ENCODE peak calls at places on chromosomes 2 and 18, in seven cellular contexts. V is OCI-LY7, Y is AG04450, R is lower lobe of right lung, L is left ventricle myocardium inferior, F is tibial nerve, Z is neural progenitor cell. H is an unnamed sample.

GRCh38 chr2:8684421-8684884 is 2.6 kb downstream of the ID2 start:
- DNase-seq in V (peak), Y (no peak), R (no peak), L (no peak), F (no peak), Z (peak), H (peak)

GRCh38 chr18:40866013-40866644 is 1088.9 kb upstream of the PIK3C3 start:
- DNase-seq in V (no peak), Y (no peak), R (no peak), L (no peak), F (no peak), Z (no peak), H (no peak)

GRCh38 chr2:239267411-239267941 is 133.3 kb downstream of the HDAC4 start:
- DNase-seq in V (peak), Y (no peak), R (peak), L (no peak), F (no peak), Z (peak), H (peak)

GRCh38 chr18:71249791-71250190 is 960.9 kb downstream of the SOCS6 start:
- DNase-seq in V (no peak), Y (no peak), R (no peak), L (no peak), F (no peak), Z (no peak), H (no peak)

GRCh38 chr2:176134978-176135575 is 5.6 kb downstream of the HOXD8 start:
- DNase-seq in V (no peak), Y (no peak), R (no peak), L (no peak), F (no peak), Z (no peak), H (no peak)

GRCh38 chr2:241014764-241015163 is 16.3 kb downstream of the SNED1 start:
- DNase-seq in V (no peak), Y (no peak), R (no peak), L (no peak), F (peak), Z (no peak), H (no peak)

GRCh38 chr2:42957109-42958035 is 165.0 kb upstream of the HAAO start:
- DNase-seq in V (no peak), Y (no peak), R (no peak), L (no peak), F (no peak), Z (no peak), H (no peak)

GRCh38 chr2:6492573-6492972 is 373.1 kb downstream of the CMPK2 start:
- DNase-seq in V (no peak), Y (no peak), R (no peak), L (no peak), F (no peak), Z (no peak), H (no peak)

GRCh38 chr2:160022162-160022561 is 40.3 kb downstream of the PLA2R1 start:
- DNase-seq in V (peak), Y (no peak), R (no peak), L (no peak), F (no peak), Z (no peak), H (no peak)

GRCh38 chr2:127624321-127625145 is 21.4 kb upstream of the GPR17 start:
- DNase-seq in V (no peak), Y (no peak), R (peak), L (no peak), F (no peak), Z (no peak), H (peak)

GRCh38 chr18:7646174-7646886 is 79.2 kb downstream of the PTPRM start:
- DNase-seq in V (no peak), Y (no peak), R (no peak), L (no peak), F (no peak), Z (no peak), H (no peak)

GRCh38 chr2:162092008-162092390 is 18.0 kb upstream of the DPP4 start:
- DNase-seq in V (no peak), Y (no peak), R (no peak), L (no peak), F (no peak), Z (no peak), H (no peak)

GRCh38 chr2:158949300-158949699 is 19.1 kb upstream of the TANC1 start:
- DNase-seq in V (no peak), Y (no peak), R (no peak), L (no peak), F (no peak), Z (no peak), H (no peak)

GRCh38 chr18:6022089-6022444 is 126.7 kb upstream of the TMEM200C start:
- DNase-seq in V (no peak), Y (no peak), R (no peak), L (no peak), F (no peak), Z (no peak), H (no peak)

GRCh38 chr2:38959938-38960608 is 70.4 kb downstream of the ARHGEF33 start:
- DNase-seq in V (no peak), Y (peak), R (peak), L (peak), F (peak), Z (peak), H (peak)

GRCh38 chr2:194815475-194815874 is 841.6 kb upstream of the SLC39A10 start:
- DNase-seq in V (no peak), Y (no peak), R (no peak), L (no peak), F (no peak), Z (no peak), H (no peak)

DNA sequence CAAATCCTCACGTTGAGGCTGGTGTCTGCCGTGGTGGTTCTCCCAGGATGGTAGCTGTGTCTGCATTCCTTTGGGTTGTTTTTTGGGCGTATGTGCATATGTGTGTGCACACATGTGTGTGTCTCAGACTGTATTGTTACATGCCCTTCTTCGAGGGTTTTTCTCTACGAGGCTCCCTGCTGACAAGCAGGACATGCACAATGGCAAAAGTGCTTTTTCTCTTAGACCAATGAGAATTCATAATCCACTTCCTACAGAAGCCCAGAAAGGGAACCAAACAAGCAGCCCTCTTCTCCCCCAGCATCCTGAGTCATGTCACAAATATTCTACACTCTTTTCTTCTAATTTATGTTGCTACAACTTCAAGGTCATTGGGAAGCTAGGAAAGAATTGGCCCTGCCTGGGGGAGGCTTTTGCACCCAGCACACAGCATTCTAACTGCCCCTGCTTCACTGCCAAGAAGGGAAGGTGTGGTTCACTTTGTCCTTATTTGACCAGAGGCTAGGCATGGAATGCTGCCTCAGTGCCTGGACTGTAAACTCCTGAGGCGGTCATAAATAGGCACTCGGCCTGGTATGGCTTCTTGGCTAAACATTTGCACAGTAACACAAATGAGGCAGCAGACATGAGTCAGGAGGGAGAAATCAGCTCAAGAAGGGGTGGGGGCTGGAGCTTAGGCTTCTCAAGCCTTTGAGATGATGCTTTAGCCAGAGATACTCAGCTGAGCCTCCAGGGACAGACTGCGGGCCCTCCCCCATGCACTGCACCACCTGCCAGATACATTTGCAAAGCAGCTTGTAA is 92.6 kb upstream of the KLF7 start:
- DNase-seq in V (no peak), Y (peak), R (peak), L (peak), F (no peak), Z (no peak), H (peak)
- H3K27ac ChIP-seq in V (no peak), Y (peak), R (peak), L (peak), F (peak), Z (peak), H (peak)

DNA sequence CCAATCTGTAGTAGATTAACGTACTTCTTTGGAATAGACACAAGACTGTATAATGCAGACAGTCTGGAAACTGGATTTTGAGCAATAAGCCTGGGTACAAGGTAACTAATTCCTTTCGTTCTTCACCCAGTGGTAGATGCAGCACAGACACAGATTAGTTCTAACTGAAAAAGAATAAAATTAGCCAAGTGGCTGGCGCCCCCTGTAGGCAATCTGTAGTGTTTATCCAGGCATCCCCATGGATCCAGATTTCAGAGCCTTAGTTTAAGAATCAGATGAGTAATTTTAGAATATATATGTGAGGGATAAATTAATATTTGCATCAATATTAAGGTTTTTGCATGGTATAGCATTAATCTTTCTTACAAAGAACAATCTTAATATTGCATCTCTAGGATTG is 563.9 kb downstream of the DCC start:
- DNase-seq in V (peak), Y (no peak), R (peak), L (peak), F (no peak), Z (peak), H (no peak)
- TF ChIP-seq CTCF in V (peak), Y (peak), R (peak), L (peak), F (peak), Z (peak), H (no peak)

GRCh38 chr2:174780191-174780590 is 15.9 kb upstream of the CHRNA1 start:
- DNase-seq in V (no peak), Y (no peak), R (no peak), L (no peak), F (no peak), Z (no peak), H (no peak)

GRCh38 chr2:174776686-174777085 is 12.4 kb upstream of the CHRNA1 start:
- DNase-seq in V (no peak), Y (no peak), R (no peak), L (no peak), F (no peak), Z (no peak), H (no peak)

GRCh38 chr2:174779361-174779928 is 15.2 kb upstream of the CHRNA1 start:
- DNase-seq in V (no peak), Y (no peak), R (no peak), L (no peak), F (no peak), Z (no peak), H (no peak)

GRCh38 chr2:174777334-174777733 is 13.1 kb upstream of the CHRNA1 start:
- DNase-seq in V (no peak), Y (no peak), R (no peak), L (no peak), F (no peak), Z (no peak), H (no peak)

DNA sequence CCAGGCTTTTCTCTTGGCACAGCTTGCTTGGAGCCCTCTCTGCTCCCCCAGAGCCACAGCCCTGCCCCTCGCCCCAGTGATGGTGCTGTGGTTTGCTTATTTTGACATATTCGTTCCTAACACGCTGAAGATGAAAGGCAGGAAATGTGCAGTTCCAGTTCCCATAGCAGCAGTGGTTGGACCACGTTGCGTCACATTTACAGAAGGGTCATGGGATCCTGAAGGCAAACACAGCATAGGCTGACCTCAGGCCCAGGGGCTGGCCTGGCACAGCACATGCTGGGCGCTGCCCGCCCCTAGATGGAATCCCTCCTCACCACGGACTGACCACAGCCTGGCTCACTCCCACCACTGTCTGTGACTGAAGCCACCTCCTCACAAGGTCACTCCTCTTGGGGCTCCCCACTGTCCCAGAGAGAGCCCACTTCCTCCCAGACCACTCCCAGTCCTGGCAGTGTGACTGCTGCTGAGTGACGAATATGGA is 14.2 kb upstream of the CHRNA1 start:
- DNase-seq in V (no peak), Y (peak), R (peak), L (peak), F (peak), Z (no peak), H (peak)
- H3K27ac ChIP-seq in V (no peak), Y (peak), R (peak), L (peak), F (peak), Z (no peak), H (no peak)

GRCh38 chr2:26000561-26001211 is 18.4 kb upstream of the KIF3C start:
- DNase-seq in V (no peak), Y (no peak), R (peak), L (no peak), F (no peak), Z (no peak), H (peak)
- TF ChIP-seq CTCF in V (no peak), Y (no peak), R (no peak), L (no peak), F (no peak), Z (no peak), H (no peak)

GRCh38 chr18:63186520-63186919 is 133.0 kb downstream of the BCL2 start:
- DNase-seq in V (no peak), Y (no peak), R (no peak), L (no peak), F (no peak), Z (no peak), H (no peak)

GRCh38 chr18:63188063-63188462 is 131.5 kb downstream of the BCL2 start:
- DNase-seq in V (no peak), Y (no peak), R (no peak), L (no peak), F (no peak), Z (no peak), H (no peak)

GRCh38 chr18:63185979-63186378 is 133.6 kb downstream of the BCL2 start:
- DNase-seq in V (no peak), Y (no peak), R (no peak), L (no peak), F (no peak), Z (no peak), H (no peak)

GRCh38 chr18:63189041-63189440 is 130.5 kb downstream of the BCL2 start:
- DNase-seq in V (no peak), Y (no peak), R (no peak), L (no peak), F (no peak), Z (no peak), H (no peak)

DNA sequence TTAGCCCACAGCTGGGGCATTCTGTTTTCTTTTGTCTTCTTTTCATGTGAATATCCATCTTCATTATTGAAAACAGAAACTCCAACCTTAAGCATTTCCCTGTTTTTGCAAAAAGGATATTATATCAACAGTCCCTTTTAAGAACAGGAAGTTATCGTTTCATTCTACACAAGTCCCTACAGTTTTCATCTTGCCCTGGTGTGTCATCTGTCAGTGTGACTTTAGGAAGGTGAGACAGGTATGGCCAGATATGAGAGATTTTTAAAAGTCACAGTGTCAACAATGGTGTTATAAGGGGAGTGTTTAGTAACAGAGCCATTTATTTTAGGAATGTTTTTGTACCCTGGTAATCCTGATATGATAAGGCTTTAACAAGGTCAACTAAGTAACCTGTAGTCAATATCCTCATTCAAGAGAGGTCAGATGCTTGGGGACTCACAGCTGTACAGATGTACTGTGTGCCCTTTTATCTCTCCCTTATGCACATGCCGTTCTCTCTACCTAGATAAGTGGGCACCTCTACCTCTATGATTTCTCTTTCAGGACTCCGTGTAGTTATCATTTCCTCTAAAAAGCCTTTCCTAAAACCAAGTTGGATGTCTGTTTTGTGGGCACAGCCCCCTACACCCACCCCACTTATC is 132.5 kb downstream of the BCL2 start:
- DNase-seq in V (no peak), Y (no peak), R (no peak), L (no peak), F (no peak), Z (no peak), H (no peak)
- H3K27ac ChIP-seq in V (no peak), Y (no peak), R (no peak), L (peak), F (no peak), Z (no peak), H (peak)

DNA sequence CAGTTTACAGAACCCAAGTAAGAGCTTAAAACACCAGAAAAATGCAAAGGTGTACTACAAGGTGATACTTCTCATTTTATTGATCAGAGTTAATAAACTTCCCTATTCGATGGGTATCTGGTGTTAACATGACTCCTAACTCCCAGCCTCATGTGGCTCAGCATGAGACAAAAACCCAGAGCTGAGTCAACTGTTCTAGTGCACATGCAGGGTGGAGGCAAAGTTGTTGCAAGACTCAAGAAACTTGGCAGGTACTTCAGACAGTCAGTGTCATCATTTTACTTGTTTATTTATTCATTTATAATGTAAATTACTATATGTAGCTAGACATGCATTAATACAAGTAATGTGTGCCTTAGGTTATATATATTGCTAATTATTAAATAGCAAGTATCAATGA is 216.6 kb upstream of the DSEL start:
- DNase-seq in V (no peak), Y (no peak), R (no peak), L (no peak), F (no peak), Z (no peak), H (no peak)
- TF ChIP-seq CTCF in V (no peak), Y (no peak), R (no peak), L (no peak), F (no peak), Z (no peak), H (no peak)

GRCh38 chr2:145729481-145729880 is 1209.6 kb upstream of the ZEB2 start:
- DNase-seq in V (no peak), Y (no peak), R (no peak), L (no peak), F (no peak), Z (no peak), H (no peak)
- H3K27ac ChIP-seq in V (no peak), Y (no peak), R (no peak), L (no peak), F (no peak), Z (no peak), H (no peak)

GRCh38 chr2:79512442-79513401 is at the start of gene CTNNA2:
- DNase-seq in V (no peak), Y (no peak), R (peak), L (no peak), F (no peak), Z (peak), H (no peak)

DNA sequence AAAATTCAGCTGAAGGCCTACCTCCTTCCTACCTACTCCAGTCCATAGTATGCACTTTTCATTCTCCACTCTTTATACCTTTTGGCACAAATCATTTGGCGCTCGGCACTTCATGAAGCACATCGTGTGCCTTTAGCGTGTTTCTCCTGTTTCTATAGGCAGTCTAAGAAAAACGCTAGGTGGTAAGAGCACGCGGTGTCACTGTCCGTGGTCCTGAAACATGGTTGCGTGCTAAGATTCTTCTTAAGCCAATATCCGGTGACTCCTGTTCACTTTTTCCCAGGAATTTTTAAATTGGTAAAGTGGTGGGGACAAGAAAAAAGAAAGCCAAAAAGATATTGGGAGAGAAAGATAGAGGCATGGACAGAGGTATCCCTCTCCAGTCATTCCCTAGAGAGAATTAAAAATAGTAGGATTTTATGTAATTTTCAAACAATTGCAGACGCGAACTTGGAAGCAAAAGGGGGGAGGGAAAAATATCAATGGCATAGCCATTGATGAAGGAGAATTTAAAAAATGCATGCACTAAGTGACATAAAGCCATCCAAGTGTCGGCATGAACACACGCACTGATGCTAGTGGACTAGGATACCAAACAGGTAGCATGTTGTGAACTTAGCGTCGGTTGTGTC is 1.4 kb upstream of the CTNNA2 start:
- DNase-seq in V (peak), Y (no peak), R (peak), L (no peak), F (no peak), Z (peak), H (no peak)
- TF ChIP-seq CTCF in V (no peak), Y (no peak), R (no peak), L (no peak), F (no peak), Z (no peak), H (no peak)

GRCh38 chr2:98726735-98727368 is 4.1 kb downstream of the MGAT4A start:
- DNase-seq in V (no peak), Y (no peak), R (no peak), L (no peak), F (no peak), Z (no peak), H (no peak)

GRCh38 chr2:98727758-98728718 is 2.9 kb downstream of the MGAT4A start:
- DNase-seq in V (no peak), Y (no peak), R (no peak), L (no peak), F (no peak), Z (no peak), H (no peak)

GRCh38 chr2:98727369-98727749 is 3.6 kb downstream of the MGAT4A start:
- DNase-seq in V (no peak), Y (no peak), R (no peak), L (peak), F (no peak), Z (no peak), H (no peak)

GRCh38 chr2:98729652-98730051 is 1.3 kb downstream of the MGAT4A start:
- DNase-seq in V (no peak), Y (no peak), R (no peak), L (no peak), F (no peak), Z (no peak), H (no peak)

GRCh38 chr2:98726172-98726725 is 4.7 kb downstream of the MGAT4A start:
- DNase-seq in V (no peak), Y (no peak), R (no peak), L (no peak), F (no peak), Z (no peak), H (no peak)
- H3K27ac ChIP-seq in V (no peak), Y (no peak), R (peak), L (peak), F (peak), Z (no peak), H (no peak)

H was measured in tibial artery.